ENCODE peak calls at places on chromosome 3, in four cellular contexts. D is breast epithelium, Q is AG04450, V is GM10248. Z is an unnamed sample.

GRCh38 chr3:9780451-9780797 is 10.7 kb upstream of the CAMK1 start:
- DNase-seq in Q (no peak), D (no peak), V (no peak), Z (no peak)

GRCh38 chr3:185330644-185331043 is 32.3 kb upstream of the MAP3K13 start:
- DNase-seq in V (no peak), D (peak; percentile 41), Q (no peak), Z (no peak)

GRCh38 chr3:21722301-21722700 is 28.7 kb downstream of the ZNF385D start:
- DNase-seq in V (no peak), Q (no peak), D (peak; percentile 58), Z (no peak)

GRCh38 chr3:15636028-15636709 is 34.6 kb downstream of the BTD start:
- DNase-seq in D (no peak), Q (peak; percentile 74), V (peak; percentile 50), Z (no peak)

GRCh38 chr3:185195652-185196051 is 42.8 kb upstream of the C3orf70 start:
- DNase-seq in Q (no peak), D (no peak), V (no peak), Z (no peak)

GRCh38 chr3:13259831-13260230 is 160.3 kb downstream of the NUP210 start:
- DNase-seq in V (no peak), D (no peak), Q (no peak), Z (no peak)

GRCh38 chr3:61936344-61936937 is 375.1 kb downstream of the PTPRG start:
- DNase-seq in D (no peak), V (peak; percentile 35), Q (no peak), Z (peak; percentile 21)

GRCh38 chr3:59809750-59810444 is 760.1 kb upstream of the CFAP20DC start:
- DNase-seq in Q (peak; percentile 18), D (no peak), V (peak; percentile 10), Z (peak; percentile 18)

GRCh38 chr3:193039058-193039457 is 121.4 kb upstream of the MB21D2 start:
- DNase-seq in Q (no peak), D (no peak), V (no peak), Z (no peak)

GRCh38 chr3:101970915-101971314 is 121.6 kb downstream of the NFKBIZ start:
- DNase-seq in D (no peak), V (no peak), Q (no peak), Z (no peak)

GRCh38 chr3:153246805-153247204 is 84.8 kb downstream of the RAP2B start:
- DNase-seq in Q (peak; percentile 71), D (no peak), V (no peak), Z (no peak)

GRCh38 chr3:98406034-98406433 is 15.6 kb downstream of the OR5K3 start:
- DNase-seq in Q (no peak), D (no peak), V (no peak), Z (no peak)

GRCh38 chr3:193400304-193400703 is 21.8 kb upstream of the ATP13A5 start:
- DNase-seq in V (no peak), Q (no peak), D (peak; percentile 62), Z (no peak)

GRCh38 chr3:45952456-45952855 is 9.2 kb downstream of the CXCR6 start:
- DNase-seq in D (no peak), Q (no peak), V (no peak), Z (no peak)